ENCODE peak calls at places on chromosomes 7 and 10, in nine cellular contexts. V is Calu3, C is PC-9, T is AG09309, D is endothelial cell, S is left ventricle myocardium inferior, H is heart right ventricle, I is neural crest cell, U is AG04450. M is an unnamed sample.

GRCh38 chr7:129865093-129865931 is 87.4 kb downstream of the UBE2H start:
- DNase-seq in V (no peak), C (peak), T (no peak), D (no peak), S (no peak), H (no peak), I (no peak), U (no peak), M (no peak)

GRCh38 chr10:27564880-27565279 is 60.8 kb downstream of the RAB18 start:
- DNase-seq in V (no peak), C (no peak), T (no peak), D (no peak), S (peak), H (peak), I (no peak), U (no peak), M (no peak)

GRCh38 chr7:134777908-134778580 is 1.4 kb upstream of the CALD1 start:
- DNase-seq in V (no peak), C (peak), T (no peak), D (no peak), S (no peak), H (no peak), I (no peak), U (no peak), M (no peak)

GRCh38 chr7:101664893-101665471 is 35.9 kb upstream of the MYL10 start:
- DNase-seq in V (no peak), C (no peak), T (no peak), D (no peak), S (no peak), H (no peak), I (no peak), U (no peak), M (no peak)

GRCh38 chr7:101094791-101095375 is 9.6 kb downstream of the TRIM56 start:
- DNase-seq in V (peak), C (no peak), T (no peak), D (peak), S (no peak), H (peak), I (peak), U (peak), M (peak)

GRCh38 chr7:17236603-17237002 is 61.8 kb upstream of the AHR start:
- DNase-seq in V (no peak), C (no peak), T (no peak), D (no peak), S (no peak), H (no peak), I (no peak), U (no peak), M (no peak)

GRCh38 chr10:117204316-117204715 is 7.0 kb downstream of the KCNK18 start:
- DNase-seq in V (no peak), C (no peak), T (no peak), D (no peak), S (no peak), H (no peak), I (no peak), U (no peak), M (no peak)

GRCh38 chr10:46536171-46536570 is 20.3 kb downstream of the GPRIN2 start:
- DNase-seq in V (no peak), C (no peak), T (no peak), D (no peak), S (no peak), H (no peak), I (no peak), U (no peak), M (no peak)

GRCh38 chr7:131546583-131547111 is 9.8 kb downstream of the PODXL start:
- DNase-seq in V (peak), C (peak), T (no peak), D (peak), S (no peak), H (no peak), I (peak), U (no peak), M (no peak)

GRCh38 chr10:71854031-71854430 is 3.0 kb upstream of the PSAP start:
- DNase-seq in V (no peak), C (no peak), T (no peak), D (no peak), S (no peak), H (no peak), I (no peak), U (no peak), M (no peak)

GRCh38 chr10:48614481-48615383 is 9.9 kb upstream of the ARHGAP22 start:
- DNase-seq in V (no peak), C (no peak), T (peak), D (no peak), S (no peak), H (no peak), I (no peak), U (no peak), M (no peak)

GRCh38 chr7:45035909-45036308 is 35.9 kb downstream of the CCM2 start:
- DNase-seq in V (no peak), C (no peak), T (no peak), D (no peak), S (no peak), H (no peak), I (no peak), U (no peak), M (no peak)

GRCh38 chr7:5557920-5558401 is 134.3 kb upstream of the TNRC18 start:
- DNase-seq in V (peak), C (no peak), T (no peak), D (no peak), S (peak), H (peak), I (no peak), U (no peak), M (peak)

GRCh38 chr10:61970182-61971015 is 68.9 kb downstream of the ARID5B start:
- DNase-seq in V (no peak), C (no peak), T (no peak), D (no peak), S (no peak), H (no peak), I (no peak), U (no peak), M (no peak)

GRCh38 chr10:100223879-100224278 is 5.5 kb downstream of the CHUK start:
- DNase-seq in V (no peak), C (no peak), T (no peak), D (no peak), S (no peak), H (no peak), I (no peak), U (no peak), M (no peak)

GRCh38 chr7:103551006-103551405 is 105.0 kb upstream of the SLC26A5 start:
- DNase-seq in V (no peak), C (no peak), T (no peak), D (no peak), S (no peak), H (no peak), I (no peak), U (no peak), M (no peak)

GRCh38 chr10:48498940-48499510 is 105.8 kb downstream of the ARHGAP22 start:
- DNase-seq in V (no peak), C (no peak), T (no peak), D (no peak), S (no peak), H (no peak), I (no peak), U (no peak), M (no peak)

GRCh38 chr10:114073787-114074186 is 30.1 kb downstream of the ADRB1 start:
- DNase-seq in V (no peak), C (no peak), T (no peak), D (no peak), S (no peak), H (no peak), I (no peak), U (no peak), M (no peak)

GRCh38 chr7:151177310-151177709 is 9.7 kb downstream of the ASB10 start:
- DNase-seq in V (no peak), C (no peak), T (no peak), D (no peak), S (no peak), H (no peak), I (no peak), U (no peak), M (no peak)

GRCh38 chr7:151175047-151175792 is 7.7 kb upstream of the GBX1 start:
- DNase-seq in V (no peak), C (no peak), T (no peak), D (no peak), S (no peak), H (no peak), I (no peak), U (no peak), M (no peak)

GRCh38 chr7:151176401-151176800 is 8.9 kb upstream of the GBX1 start:
- DNase-seq in V (no peak), C (no peak), T (no peak), D (no peak), S (no peak), H (no peak), I (no peak), U (no peak), M (no peak)

GRCh38 chr7:151174246-151175046 is 7.0 kb upstream of the GBX1 start:
- DNase-seq in V (no peak), C (no peak), T (no peak), D (no peak), S (no peak), H (peak), I (no peak), U (no peak), M (no peak)

DNA sequence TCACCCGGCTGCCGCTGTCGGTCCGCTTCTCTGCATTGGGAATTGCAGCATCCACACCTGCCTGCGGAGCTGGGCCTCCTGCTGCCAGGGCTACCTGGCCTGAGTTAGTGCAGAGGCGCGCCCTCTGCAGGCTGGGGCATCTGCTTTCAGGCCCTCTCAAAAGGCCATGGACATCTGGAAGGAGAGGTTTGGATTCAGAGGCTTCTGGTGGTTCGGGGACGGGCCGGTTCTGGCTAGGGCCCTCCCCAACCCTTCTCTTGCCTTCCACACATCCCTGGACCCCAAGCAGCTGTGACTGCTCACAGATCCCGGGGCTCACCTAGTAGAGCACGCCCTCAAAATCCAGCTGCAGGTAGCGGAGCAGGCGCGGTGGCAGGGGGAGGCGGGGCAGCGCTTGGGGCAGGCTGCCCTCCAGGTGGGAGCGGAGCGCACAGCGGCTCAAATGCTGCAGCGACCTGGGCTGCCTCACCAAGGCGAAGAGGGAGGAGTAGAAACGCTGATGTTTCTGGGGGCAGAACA is 8.4 kb upstream of the GBX1 start:
- DNase-seq in V (no peak), C (no peak), T (no peak), D (no peak), S (no peak), H (no peak), I (no peak), U (no peak), M (no peak)
- TF ChIP-seq CTCF in V (no peak), C (peak), T (no peak), D (no peak), S (no peak), H (no peak), I (no peak), U (no peak), M (no peak)

GRCh38 chr7:73680501-73680900 is 2.8 kb downstream of the DNAJC30 start:
- DNase-seq in V (no peak), C (no peak), T (no peak), D (no peak), S (no peak), H (no peak), I (no peak), U (no peak), M (no peak)

GRCh38 chr7:73679709-73680108 is 3.5 kb downstream of the DNAJC30 start:
- DNase-seq in V (no peak), C (no peak), T (no peak), D (no peak), S (no peak), H (no peak), I (no peak), U (no peak), M (no peak)

GRCh38 chr7:73682745-73683055 is 553 bp downstream of the DNAJC30 start:
- DNase-seq in V (no peak), C (no peak), T (no peak), D (no peak), S (no peak), H (no peak), I (no peak), U (no peak), M (no peak)

GRCh38 chr7:73681031-73681430 is 2.2 kb downstream of the DNAJC30 start:
- DNase-seq in V (no peak), C (no peak), T (no peak), D (no peak), S (no peak), H (no peak), I (no peak), U (no peak), M (no peak)

GRCh38 chr7:73678862-73679261 is 4.4 kb downstream of the DNAJC30 start:
- DNase-seq in V (no peak), C (no peak), T (no peak), D (no peak), S (no peak), H (peak), I (no peak), U (no peak), M (no peak)
- TF ChIP-seq CTCF in V (no peak), C (no peak), T (no peak), D (no peak), S (no peak), H (no peak), I (no peak), U (no peak), M (no peak)

DNA sequence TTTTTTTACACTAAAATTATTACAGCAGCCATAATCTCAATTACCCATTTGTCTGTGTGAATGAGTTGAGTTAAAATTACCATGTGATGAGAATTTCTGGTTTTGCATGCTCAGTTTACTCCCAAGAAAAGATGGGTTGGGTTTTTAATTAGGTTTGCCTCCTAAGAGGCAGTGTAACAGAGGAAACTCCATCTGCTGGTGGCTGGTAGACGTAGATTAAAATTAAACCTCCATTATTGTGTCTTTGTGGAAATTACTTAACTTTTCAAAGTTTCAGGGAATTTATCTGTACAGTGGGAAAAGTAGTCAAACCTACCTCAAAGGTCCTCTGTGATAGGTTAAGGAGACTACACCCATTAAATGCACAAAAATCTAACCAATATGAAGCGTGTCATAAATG is 954.2 kb downstream of the PCDH15 start:
- DNase-seq in V (no peak), C (no peak), T (no peak), D (no peak), S (no peak), H (no peak), I (no peak), U (no peak), M (no peak)
- TF ChIP-seq CTCF in V (no peak), C (no peak), T (no peak), D (no peak), S (no peak), H (no peak), I (peak), U (peak), M (no peak)

GRCh38 chr10:60611291-60611747 is 167.0 kb upstream of the CDK1 start:
- DNase-seq in V (peak), C (peak), T (peak), D (no peak), S (no peak), H (no peak), I (no peak), U (no peak), M (peak)
- TF ChIP-seq CTCF in V (no peak), C (no peak), T (no peak), D (no peak), S (no peak), H (no peak), I (no peak), U (no peak), M (no peak)

GRCh38 chr10:97685395-97685958 is 1.6 kb downstream of the AVPI1 start:
- DNase-seq in V (peak), C (peak), T (no peak), D (peak), S (no peak), H (no peak), I (no peak), U (no peak), M (no peak)
- TF ChIP-seq CTCF in V (no peak), C (peak), T (peak), D (peak), S (peak), H (no peak), I (peak), U (peak), M (peak)

DNA sequence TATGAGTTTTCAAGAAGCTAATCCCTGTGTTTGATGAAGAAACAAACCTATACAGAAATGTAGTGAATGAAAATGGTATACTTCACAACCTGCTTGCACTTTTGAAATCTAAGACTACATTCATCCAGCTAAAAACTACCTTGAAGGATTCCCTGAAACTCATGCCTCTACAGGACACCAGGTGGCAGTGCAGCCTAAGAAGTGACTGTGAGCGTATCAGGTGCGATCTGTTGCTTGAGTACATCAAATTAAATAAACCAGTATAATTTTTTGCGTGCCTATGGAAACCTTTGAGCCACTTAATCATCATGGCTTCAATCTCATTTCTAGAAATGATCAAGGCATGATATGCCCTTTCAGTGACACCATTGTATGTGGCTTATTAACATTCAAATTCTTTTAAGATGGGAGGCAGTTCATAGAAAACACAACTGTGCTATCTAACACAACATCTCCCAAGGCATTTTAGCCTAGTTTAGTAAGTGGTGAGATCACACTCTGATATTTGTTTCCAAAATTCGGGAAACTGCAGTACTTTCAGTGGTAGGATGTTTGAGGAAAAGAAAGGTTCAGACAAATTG is 57.4 kb downstream of the PPP1R17 start:
- DNase-seq in V (peak), C (peak), T (peak), D (peak), S (peak), H (peak), I (peak), U (peak), M (peak)
- TF ChIP-seq CTCF in V (peak), C (peak), T (peak), D (peak), S (peak), H (peak), I (peak), U (peak), M (peak)

GRCh38 chr10:103157246-103157645 is 35.8 kb downstream of the NT5C2 start:
- DNase-seq in V (no peak), C (no peak), T (no peak), D (no peak), S (no peak), H (no peak), I (no peak), U (no peak), M (no peak)
- TF ChIP-seq CTCF in V (no peak), C (no peak), T (no peak), D (no peak), S (no peak), H (no peak), I (no peak), U (no peak), M (no peak)